ENCODE peak calls at places on chromosomes 11 and 22, in four cellular contexts. J is lower lobe of right lung, Y is AG04450, C is heart right ventricle. P is an unnamed sample.
A peak's percentile ranks its signal among the peaks of the same experiment; 100 is the strongest.

GRCh38 chr22:41191467-41191866 is 13.6 kb upstream of the L3MBTL2 start:
- DNase-seq in C (no peak), Y (no peak), J (no peak), P (no peak)

GRCh38 chr11:116885951-116886629 is 48.7 kb upstream of the APOA1 start:
- DNase-seq in Y (peak; percentile 44), C (no peak), J (no peak), P (no peak)

GRCh38 chr11:116788534-116788933 is 711 bp upstream of the ZPR1 start:
- DNase-seq in Y (no peak), C (no peak), J (no peak), P (no peak)

GRCh38 chr22:26570126-26570525 is 19.8 kb downstream of the TPST2 start:
- DNase-seq in J (no peak), Y (no peak), C (no peak), P (peak; percentile 51)

GRCh38 chr11:64356498-64357411 is 2.2 kb upstream of the RPS6KA4 start:
- DNase-seq in J (no peak), Y (no peak), C (no peak), P (no peak)

GRCh38 chr11:86575208-86575855 is 97.1 kb downstream of the ME3 start:
- DNase-seq in Y (no peak), C (no peak), J (no peak), P (no peak)

GRCh38 chr11:77515483-77515882 is 41.6 kb upstream of the PAK1 start:
- DNase-seq in C (no peak), J (no peak), Y (no peak), P (no peak)

GRCh38 chr11:119048644-119049043 is 8.4 kb downstream of the HYOU1 start:
- DNase-seq in J (no peak), C (no peak), Y (no peak), P (no peak)

GRCh38 chr11:111942826-111943225 is 5.7 kb downstream of the DIXDC1 start:
- DNase-seq in C (no peak), J (no peak), Y (no peak), P (no peak)

GRCh38 chr22:29706991-29707390 is 12.8 kb upstream of the CABP7 start:
- DNase-seq in J (no peak), Y (no peak), C (no peak), P (no peak)

GRCh38 chr11:84524422-84525051 is 1102.6 kb downstream of the DLG2 start:
- DNase-seq in Y (no peak), C (no peak), J (no peak), P (no peak)

GRCh38 chr11:131498631-131499053 is 128.2 kb downstream of the NTM start:
- DNase-seq in J (no peak), Y (no peak), C (no peak), P (no peak)

GRCh38 chr11:14905104-14906033 is 13.3 kb upstream of the CYP2R1 start:
- DNase-seq in Y (no peak), J (peak; percentile 71), C (peak; percentile 36), P (peak; percentile 71)

GRCh38 chr11:460331-461199 is 10.5 kb downstream of the PTDSS2 start:
- DNase-seq in J (peak; percentile 53), C (peak; percentile 54), Y (no peak), P (peak; percentile 83)

GRCh38 chr22:49936973-49937757 is 18.7 kb downstream of the CRELD2 start:
- DNase-seq in Y (no peak), C (peak; percentile 70), J (no peak), P (no peak)

GRCh38 chr11:82733444-82734119 is at the start of gene FAM181B:
- DNase-seq in Y (no peak), C (peak; percentile 44), J (no peak), P (peak; percentile 74)

GRCh38 chr11:114296190-114296978 is at the start of gene NNMT:
- DNase-seq in Y (peak; percentile 92), C (peak; percentile 66), J (peak; percentile 63), P (peak; percentile 92)

GRCh38 chr11:60769273-60769672 is 12.6 kb downstream of the MS4A15 start:
- DNase-seq in C (no peak), J (no peak), Y (no peak), P (no peak)

GRCh38 chr11:85164743-85165142 is 462.4 kb downstream of the DLG2 start:
- DNase-seq in J (no peak), Y (no peak), C (no peak), P (no peak)

GRCh38 chr11:75868990-75869389 is 54.0 kb downstream of the UVRAG start:
- DNase-seq in J (no peak), Y (no peak), C (no peak), P (no peak)

GRCh38 chr11:68527585-68527984 is 67.0 kb downstream of the PPP6R3 start:
- DNase-seq in Y (no peak), C (no peak), J (no peak), P (no peak)

GRCh38 chr11:122137081-122137793 is 21.2 kb upstream of the BLID start:
- DNase-seq in J (no peak), C (no peak), Y (peak; percentile 76), P (no peak)

GRCh38 chr11:1660025-1660867 is 30.7 kb downstream of the KRTAP5-5 start:
- DNase-seq in J (no peak), Y (no peak), C (no peak), P (no peak)

GRCh38 chr22:49760280-49760629 is 67.4 kb downstream of the BRD1 start:
- DNase-seq in C (no peak), Y (no peak), J (no peak), P (no peak)

GRCh38 chr11:113281052-113281725 is 33.2 kb upstream of the TTC12 start:
- DNase-seq in Y (no peak), J (no peak), C (no peak), P (no peak)

GRCh38 chr22:29207562-29208501 is 2.1 kb downstream of the EMID1 start:
- DNase-seq in Y (no peak), J (no peak), C (no peak), P (no peak)

GRCh38 chr11:120858740-120859139 is 165.2 kb upstream of the TBCEL start:
- DNase-seq in Y (no peak), C (no peak), J (no peak), P (no peak)

GRCh38 chr11:130894322-130895025 is 21.8 kb downstream of the SNX19 start:
- DNase-seq in Y (peak; percentile 55), C (peak; percentile 72), J (peak; percentile 59), P (peak; percentile 74)

GRCh38 chr22:17897411-17897810 is 123.1 kb upstream of the BID start:
- DNase-seq in J (no peak), Y (no peak), C (no peak), P (no peak)

GRCh38 chr22:17897864-17898263 is 123.6 kb upstream of the BID start:
- DNase-seq in C (no peak), J (no peak), Y (no peak), P (no peak)

GRCh38 chr22:17893900-17894299 is 119.6 kb upstream of the BID start:
- DNase-seq in C (no peak), Y (no peak), J (no peak), P (no peak)

GRCh38 chr22:17898375-17898774 is 124.1 kb upstream of the BID start:
- DNase-seq in Y (no peak), C (no peak), J (no peak), P (no peak)

DNA sequence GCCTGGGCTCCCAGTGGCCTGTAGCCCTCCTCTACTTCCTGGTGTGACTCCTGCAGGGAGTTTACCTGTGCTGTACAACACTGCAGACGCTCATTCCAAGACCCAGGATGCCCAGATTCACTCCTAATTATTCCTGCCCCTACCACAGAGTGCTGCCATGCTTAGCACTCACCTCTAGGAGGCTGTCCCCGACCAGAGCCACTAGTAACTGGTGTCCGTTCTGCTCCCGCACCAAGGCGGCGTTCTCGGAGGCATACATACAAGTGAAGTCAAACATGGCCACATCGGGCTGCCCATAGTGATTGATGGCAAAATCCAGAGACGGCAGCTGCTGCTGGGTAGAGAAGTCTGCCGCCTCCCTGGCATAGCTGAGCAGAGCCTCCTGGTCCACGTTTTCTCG is 122.3 kb upstream of the BID start:
- DNase-seq in C (no peak), J (no peak), Y (no peak), P (no peak)
- H3K27ac ChIP-seq in C (peak overlapping the region; percentile 40), J (no peak overlapping the region), Y (no peak overlapping the region), P (peak overlapping the region; percentile 45)

DNA sequence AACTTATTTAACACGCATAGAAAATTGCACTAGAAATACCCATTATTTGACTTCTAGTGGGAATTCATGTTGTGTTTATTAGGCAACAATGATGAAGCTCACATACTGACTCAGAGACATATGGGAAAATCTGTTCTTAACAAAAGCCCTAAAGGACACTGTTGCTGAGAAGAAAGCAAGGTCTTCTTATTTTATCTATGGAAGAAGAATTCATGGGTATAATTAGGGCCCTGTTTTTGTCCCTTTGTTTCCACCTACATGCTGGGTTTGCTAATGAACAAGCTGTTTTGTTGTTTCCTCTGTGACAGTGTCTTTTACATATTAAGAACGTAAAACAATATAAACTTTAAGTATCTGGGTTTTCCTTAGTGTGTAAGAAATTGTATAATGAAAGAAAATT is 606.7 kb upstream of the ARHGAP42 start:
- DNase-seq in Y (no peak), J (no peak), C (no peak), P (no peak)
- H3K9me3 ChIP-seq in Y (peaks cover 4% of the 10 kb centered on the region), J (no peaks in the 10 kb centered on the region), C (no peaks in the 10 kb centered on the region), P (no peaks in the 10 kb centered on the region)

GRCh38 chr11:40722179-40722795 is 737.2 kb downstream of the LRRC4C start:
- DNase-seq in Y (no peak), C (no peak), J (no peak), P (no peak)
- H3K4me3 ChIP-seq in Y (no peak overlapping the region), C (no peak overlapping the region), J (no peak overlapping the region), P (no peak overlapping the region)

GRCh38 chr11:6694229-6694535 is 11.0 kb upstream of the MRPL17 start:
- DNase-seq in J (no peak), Y (no peak), C (no peak), P (no peak)
- H3K27ac ChIP-seq in J (no peak overlapping the region), Y (no peak overlapping the region), C (peak overlapping the region; percentile 87), P (peak overlapping the region; percentile 27)

DNA sequence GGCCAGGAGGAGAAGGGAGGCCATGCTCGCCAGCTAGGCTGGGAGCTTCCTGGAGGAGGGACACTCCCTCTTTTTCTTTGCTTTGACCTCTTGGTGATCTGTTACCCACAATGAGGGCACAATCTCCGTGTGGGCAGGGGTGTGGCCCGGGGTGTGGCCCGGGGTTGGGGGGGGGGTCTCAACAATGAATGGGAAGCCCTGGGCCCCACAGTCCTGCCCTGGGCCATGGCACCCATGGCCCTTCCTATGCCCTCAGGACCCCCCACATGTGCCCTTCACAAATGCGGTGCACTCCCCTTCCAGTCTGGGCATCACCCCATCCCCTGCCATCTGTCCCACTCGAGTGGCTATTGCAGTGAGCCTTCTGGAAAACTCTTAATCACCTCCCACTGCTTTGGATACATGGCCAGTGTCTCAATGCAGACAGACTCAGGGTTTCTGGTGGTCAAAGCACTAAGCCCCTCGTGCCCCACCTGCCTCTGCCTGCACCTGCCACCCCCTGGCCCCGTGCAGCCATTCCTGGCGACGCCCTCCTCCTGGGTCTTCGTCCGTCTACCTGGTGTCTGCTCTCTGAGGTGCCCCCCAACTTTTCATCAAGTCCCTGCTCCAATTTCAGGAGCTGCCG is 611.3 kb downstream of the TBC1D22A start:
- DNase-seq in J (peak; percentile 14), Y (no peak), C (no peak), P (no peak)
- H3K9me3 ChIP-seq in J (no peaks in the 10 kb centered on the region), Y (peaks cover 10% of the 10 kb centered on the region), C (no peaks in the 10 kb centered on the region), P (no peaks in the 10 kb centered on the region)